ENCODE peak calls at places on chromosomes 2 and 18, in six cellular contexts. One of them, this sample, is unnamed.

GRCh38 chr2:11446733-11447248 is 19.2 kb downstream of the E2F6 start:
- DNase-seq in HCT116: peak
- DNase-seq in colonic mucosa: peak
- DNase-seq in neuronal stem cell: peak
- DNase-seq in PC-3: peak
- DNase-seq in adipocyte: peak
- DNase-seq in this sample: peak

GRCh38 chr2:179277429-179278196 is 13.0 kb upstream of the SESTD1 start:
- DNase-seq in HCT116: no peak
- DNase-seq in colonic mucosa: no peak
- DNase-seq in neuronal stem cell: no peak
- DNase-seq in PC-3: no peak
- DNase-seq in adipocyte: no peak
- DNase-seq in this sample: no peak

GRCh38 chr2:163191372-163191771 is 352.8 kb upstream of the KCNH7 start:
- DNase-seq in HCT116: peak
- DNase-seq in colonic mucosa: no peak
- DNase-seq in neuronal stem cell: peak
- DNase-seq in PC-3: peak
- DNase-seq in adipocyte: peak
- DNase-seq in this sample: peak

GRCh38 chr2:229129738-229130371 is 141.2 kb downstream of the PID1 start:
- DNase-seq in HCT116: no peak
- DNase-seq in colonic mucosa: peak
- DNase-seq in neuronal stem cell: no peak
- DNase-seq in PC-3: peak
- DNase-seq in adipocyte: no peak
- DNase-seq in this sample: peak

GRCh38 chr18:3722662-3723433 is 272.9 kb downstream of the TGIF1 start:
- DNase-seq in HCT116: no peak
- DNase-seq in colonic mucosa: no peak
- DNase-seq in neuronal stem cell: no peak
- DNase-seq in PC-3: no peak
- DNase-seq in adipocyte: no peak
- DNase-seq in this sample: no peak

GRCh38 chr2:230677182-230677946 is 35.3 kb upstream of the CAB39 start:
- DNase-seq in HCT116: no peak
- DNase-seq in colonic mucosa: no peak
- DNase-seq in neuronal stem cell: no peak
- DNase-seq in PC-3: no peak
- DNase-seq in adipocyte: peak
- DNase-seq in this sample: peak

GRCh38 chr2:203565076-203565475 is 30.0 kb upstream of the RAPH1 start:
- DNase-seq in HCT116: no peak
- DNase-seq in colonic mucosa: no peak
- DNase-seq in neuronal stem cell: no peak
- DNase-seq in PC-3: no peak
- DNase-seq in adipocyte: peak
- DNase-seq in this sample: no peak

GRCh38 chr18:52277785-52278184 is 62.2 kb upstream of the DCC start:
- DNase-seq in HCT116: no peak
- DNase-seq in colonic mucosa: no peak
- DNase-seq in neuronal stem cell: no peak
- DNase-seq in PC-3: no peak
- DNase-seq in adipocyte: no peak
- DNase-seq in this sample: no peak

DNA sequence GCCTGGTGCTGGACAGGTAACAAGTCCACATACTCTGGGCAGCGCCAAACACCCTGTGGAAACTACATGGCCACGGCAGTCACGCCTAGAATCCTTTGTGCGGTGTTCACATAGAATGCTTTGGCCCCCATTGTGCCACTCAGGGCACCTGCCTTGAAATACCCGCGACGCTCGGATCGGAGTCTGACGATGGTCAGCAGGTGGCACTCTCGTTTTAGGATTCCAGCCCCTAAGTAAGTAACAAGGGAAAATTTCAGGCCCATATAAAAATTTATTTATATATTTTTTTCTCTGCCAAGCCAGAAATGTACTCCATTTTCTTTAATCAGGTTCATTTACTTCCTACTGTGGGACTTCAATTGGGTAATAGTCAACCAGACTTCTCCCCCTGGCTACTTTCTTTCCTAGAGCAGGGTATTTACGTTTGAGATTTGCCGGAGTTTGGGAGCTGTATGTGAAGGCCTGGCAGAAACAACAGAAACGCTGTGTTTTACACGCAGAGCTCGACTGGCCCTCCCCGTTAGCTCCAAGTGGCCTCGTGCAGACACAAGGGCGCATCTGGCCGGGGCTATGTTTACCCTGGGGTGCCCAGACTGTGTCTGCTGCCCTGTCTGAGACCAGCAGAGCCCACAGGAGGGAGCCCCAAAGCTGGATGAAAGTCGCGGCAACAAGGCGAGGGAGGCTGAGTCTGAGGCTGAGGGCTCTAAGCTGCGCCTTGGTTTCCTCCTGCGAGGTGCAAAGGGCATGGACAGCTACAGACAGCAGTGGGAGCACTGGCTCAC is 41.6 kb downstream of the LRRC30 start:
- DNase-seq in HCT116: no peak
- DNase-seq in colonic mucosa: peak
- DNase-seq in neuronal stem cell: peak
- DNase-seq in PC-3: peak
- DNase-seq in adipocyte: peak
- DNase-seq in this sample: peak
- H3K4me3 ChIP-seq in HCT116: no peak
- H3K4me3 ChIP-seq in colonic mucosa: no peak
- H3K4me3 ChIP-seq in neuronal stem cell: no peak
- H3K4me3 ChIP-seq in PC-3: no peak
- H3K4me3 ChIP-seq in adipocyte: peak
- H3K4me3 ChIP-seq in this sample: no peak

GRCh38 chr2:227510620-227510958 is 38.6 kb downstream of the AGFG1 start:
- DNase-seq in HCT116: no peak
- DNase-seq in colonic mucosa: no peak
- DNase-seq in neuronal stem cell: no peak
- DNase-seq in PC-3: no peak
- DNase-seq in adipocyte: no peak
- DNase-seq in this sample: no peak

GRCh38 chr2:227509824-227510619 is 38.1 kb downstream of the AGFG1 start:
- DNase-seq in HCT116: peak
- DNase-seq in colonic mucosa: no peak
- DNase-seq in neuronal stem cell: no peak
- DNase-seq in PC-3: peak
- DNase-seq in adipocyte: peak
- DNase-seq in this sample: peak

GRCh38 chr2:227506456-227506855 is 34.5 kb downstream of the AGFG1 start:
- DNase-seq in HCT116: no peak
- DNase-seq in colonic mucosa: no peak
- DNase-seq in neuronal stem cell: no peak
- DNase-seq in PC-3: no peak
- DNase-seq in adipocyte: no peak
- DNase-seq in this sample: no peak

GRCh38 chr2:227509086-227509485 is 37.1 kb downstream of the AGFG1 start:
- DNase-seq in HCT116: no peak
- DNase-seq in colonic mucosa: no peak
- DNase-seq in neuronal stem cell: no peak
- DNase-seq in PC-3: no peak
- DNase-seq in adipocyte: no peak
- DNase-seq in this sample: no peak

GRCh38 chr2:227508001-227508400 is 36.0 kb downstream of the AGFG1 start:
- DNase-seq in HCT116: no peak
- DNase-seq in colonic mucosa: no peak
- DNase-seq in neuronal stem cell: peak
- DNase-seq in PC-3: no peak
- DNase-seq in adipocyte: no peak
- DNase-seq in this sample: no peak
- H3K9ac ChIP-seq in HCT116: no peak
- H3K9ac ChIP-seq in colonic mucosa: no peak
- H3K9ac ChIP-seq in neuronal stem cell: no peak
- H3K9ac ChIP-seq in PC-3: no peak
- H3K9ac ChIP-seq in adipocyte: no peak
- H3K9ac ChIP-seq in this sample: no peak

GRCh38 chr2:217954051-217954450 is 48.7 kb downstream of the TNS1 start:
- DNase-seq in HCT116: no peak
- DNase-seq in colonic mucosa: no peak
- DNase-seq in neuronal stem cell: no peak
- DNase-seq in PC-3: no peak
- DNase-seq in adipocyte: no peak
- DNase-seq in this sample: no peak
- H3K4me3 ChIP-seq in HCT116: no peak
- H3K4me3 ChIP-seq in colonic mucosa: no peak
- H3K4me3 ChIP-seq in neuronal stem cell: no peak
- H3K4me3 ChIP-seq in PC-3: no peak
- H3K4me3 ChIP-seq in adipocyte: no peak
- H3K4me3 ChIP-seq in this sample: no peak

GRCh38 chr18:48957616-48958015 is 6.9 kb upstream of the SMAD7 start:
- DNase-seq in HCT116: no peak
- DNase-seq in colonic mucosa: no peak
- DNase-seq in neuronal stem cell: no peak
- DNase-seq in PC-3: no peak
- DNase-seq in adipocyte: no peak
- DNase-seq in this sample: peak

GRCh38 chr18:48957136-48957535 is 6.4 kb upstream of the SMAD7 start:
- DNase-seq in HCT116: no peak
- DNase-seq in colonic mucosa: no peak
- DNase-seq in neuronal stem cell: no peak
- DNase-seq in PC-3: no peak
- DNase-seq in adipocyte: no peak
- DNase-seq in this sample: peak

GRCh38 chr18:48959551-48959920 is 8.8 kb upstream of the SMAD7 start:
- DNase-seq in HCT116: no peak
- DNase-seq in colonic mucosa: no peak
- DNase-seq in neuronal stem cell: no peak
- DNase-seq in PC-3: no peak
- DNase-seq in adipocyte: no peak
- DNase-seq in this sample: no peak

GRCh38 chr18:48959921-48960920 is 9.5 kb upstream of the SMAD7 start:
- DNase-seq in HCT116: no peak
- DNase-seq in colonic mucosa: no peak
- DNase-seq in neuronal stem cell: no peak
- DNase-seq in PC-3: no peak
- DNase-seq in adipocyte: peak
- DNase-seq in this sample: peak

DNA sequence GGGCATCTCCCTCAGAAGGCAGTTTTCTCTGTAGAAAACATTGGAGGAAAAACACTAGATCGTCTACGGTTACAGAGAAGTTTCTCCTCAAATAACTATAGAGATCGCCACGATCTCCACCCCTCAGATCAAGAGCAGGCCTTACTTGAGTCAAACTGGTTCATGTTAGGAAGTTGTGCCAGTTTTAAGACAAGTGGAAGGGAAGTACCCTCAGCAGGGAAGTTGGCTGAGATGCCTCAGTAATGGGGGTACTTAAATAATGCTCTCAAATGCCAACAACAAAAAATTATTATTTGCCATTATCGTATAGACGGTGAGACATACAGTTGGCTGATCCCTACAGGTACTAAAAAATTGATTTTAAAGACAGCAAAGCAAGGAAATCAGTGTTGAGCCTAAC is 8.2 kb upstream of the SMAD7 start:
- DNase-seq in HCT116: no peak
- DNase-seq in colonic mucosa: no peak
- DNase-seq in neuronal stem cell: no peak
- DNase-seq in PC-3: no peak
- DNase-seq in adipocyte: no peak
- DNase-seq in this sample: no peak
- H3K9ac ChIP-seq in HCT116: no peak
- H3K9ac ChIP-seq in colonic mucosa: no peak
- H3K9ac ChIP-seq in neuronal stem cell: no peak
- H3K9ac ChIP-seq in PC-3: no peak
- H3K9ac ChIP-seq in adipocyte: no peak
- H3K9ac ChIP-seq in this sample: no peak

GRCh38 chr18:74407888-74408287 is 49.2 kb downstream of the DIPK1C start:
- DNase-seq in HCT116: no peak
- DNase-seq in colonic mucosa: no peak
- DNase-seq in neuronal stem cell: no peak
- DNase-seq in PC-3: no peak
- DNase-seq in adipocyte: no peak
- DNase-seq in this sample: no peak
- H3K4me3 ChIP-seq in HCT116: no peak
- H3K4me3 ChIP-seq in colonic mucosa: no peak
- H3K4me3 ChIP-seq in neuronal stem cell: no peak
- H3K4me3 ChIP-seq in PC-3: no peak
- H3K4me3 ChIP-seq in adipocyte: no peak
- H3K4me3 ChIP-seq in this sample: no peak